ENCODE peak calls at places on chromosomes 3 and 15, in six cellular contexts. One of them, this sample, is unnamed.
A peak's percentile ranks its signal among the peaks of the same experiment; 100 is the strongest.

GRCh38 chr15:92346063-92346462 is 47.6 kb upstream of the ST8SIA2 start:
- DNase-seq in IMR-90: no peak
- DNase-seq in fibroblast of lung: no peak
- DNase-seq in PC-3: no peak
- DNase-seq in endothelial cell of umbilical vein: no peak
- DNase-seq in K562: no peak
- DNase-seq in this sample: no peak

GRCh38 chr3:136750209-136750921 is 1.8 kb downstream of the STAG1 start:
- DNase-seq in endothelial cell of umbilical vein: peak; percentile 55
- DNase-seq in fibroblast of lung: peak; percentile 10
- DNase-seq in PC-3: peak; percentile 1
- DNase-seq in IMR-90: no peak
- DNase-seq in K562: peak; percentile 53
- DNase-seq in this sample: peak; percentile 29

GRCh38 chr3:65524544-65525070 is 514.1 kb downstream of the MAGI1 start:
- DNase-seq in PC-3: no peak
- DNase-seq in fibroblast of lung: no peak
- DNase-seq in IMR-90: no peak
- DNase-seq in endothelial cell of umbilical vein: no peak
- DNase-seq in K562: no peak
- DNase-seq in this sample: no peak

GRCh38 chr3:165617134-165617533 is 220.1 kb downstream of the BCHE start:
- DNase-seq in endothelial cell of umbilical vein: no peak
- DNase-seq in fibroblast of lung: no peak
- DNase-seq in IMR-90: no peak
- DNase-seq in K562: no peak
- DNase-seq in PC-3: no peak
- DNase-seq in this sample: no peak

GRCh38 chr15:98870788-98871187 is 136.8 kb downstream of the PGPEP1L start:
- DNase-seq in PC-3: no peak
- DNase-seq in IMR-90: no peak
- DNase-seq in fibroblast of lung: no peak
- DNase-seq in K562: no peak
- DNase-seq in endothelial cell of umbilical vein: no peak
- DNase-seq in this sample: no peak

GRCh38 chr3:168117853-168118313 is 22.2 kb upstream of the GOLIM4 start:
- DNase-seq in IMR-90: no peak
- DNase-seq in fibroblast of lung: peak; percentile 41
- DNase-seq in endothelial cell of umbilical vein: peak; percentile 59
- DNase-seq in PC-3: peak; percentile 56
- DNase-seq in K562: peak; percentile 60
- DNase-seq in this sample: peak; percentile 48

GRCh38 chr15:98966036-98966787 is 41.4 kb downstream of the PGPEP1L start:
- DNase-seq in endothelial cell of umbilical vein: no peak
- DNase-seq in IMR-90: peak; percentile 14
- DNase-seq in fibroblast of lung: peak; percentile 45
- DNase-seq in PC-3: no peak
- DNase-seq in K562: no peak
- DNase-seq in this sample: peak; percentile 21

GRCh38 chr3:46107682-46108081 is 80.4 kb upstream of the XCR1 start:
- DNase-seq in K562: no peak
- DNase-seq in endothelial cell of umbilical vein: no peak
- DNase-seq in PC-3: no peak
- DNase-seq in IMR-90: no peak
- DNase-seq in fibroblast of lung: no peak
- DNase-seq in this sample: no peak

GRCh38 chr3:111534701-111535100 is 7.3 kb upstream of the CD96 start:
- DNase-seq in IMR-90: peak; percentile 71
- DNase-seq in fibroblast of lung: peak; percentile 65
- DNase-seq in K562: no peak
- DNase-seq in endothelial cell of umbilical vein: no peak
- DNase-seq in PC-3: peak; percentile 78
- DNase-seq in this sample: peak; percentile 82

GRCh38 chr3:26091096-26091495 is 301.2 kb downstream of the OXSM start:
- DNase-seq in PC-3: no peak
- DNase-seq in K562: no peak
- DNase-seq in IMR-90: no peak
- DNase-seq in endothelial cell of umbilical vein: no peak
- DNase-seq in fibroblast of lung: no peak
- DNase-seq in this sample: no peak

GRCh38 chr3:179063945-179064560 is 7.6 kb downstream of the ZMAT3 start:
- DNase-seq in IMR-90: peak; percentile 75
- DNase-seq in endothelial cell of umbilical vein: no peak
- DNase-seq in K562: no peak
- DNase-seq in fibroblast of lung: peak; percentile 64
- DNase-seq in PC-3: peak; percentile 71
- DNase-seq in this sample: peak; percentile 93

GRCh38 chr3:15982667-15983145 is 184.9 kb upstream of the ANKRD28 start:
- DNase-seq in PC-3: peak; percentile 93
- DNase-seq in K562: no peak
- DNase-seq in IMR-90: peak; percentile 96
- DNase-seq in endothelial cell of umbilical vein: no peak
- DNase-seq in fibroblast of lung: peak; percentile 98
- DNase-seq in this sample: peak; percentile 97
- H3K4me3 ChIP-seq in PC-3: peak overlapping the region; percentile 60
- H3K4me3 ChIP-seq in K562: no peak overlapping the region
- H3K4me3 ChIP-seq in IMR-90: peak overlapping the region; percentile 7
- H3K4me3 ChIP-seq in endothelial cell of umbilical vein: no peak overlapping the region
- H3K4me3 ChIP-seq in fibroblast of lung: peak overlapping the region; percentile 36
- H3K4me3 ChIP-seq in this sample: peak overlapping the region; percentile 66

GRCh38 chr3:39408493-39409372 is 2.2 kb downstream of the RPSA start:
- DNase-seq in PC-3: no peak
- DNase-seq in K562: peak; percentile 78
- DNase-seq in endothelial cell of umbilical vein: no peak
- DNase-seq in IMR-90: no peak
- DNase-seq in fibroblast of lung: no peak
- DNase-seq in this sample: no peak
- H3K36me3 ChIP-seq in PC-3: peaks cover 64% of the 10 kb centered on the region
- H3K36me3 ChIP-seq in K562: peaks cover 68% of the 10 kb centered on the region
- H3K36me3 ChIP-seq in endothelial cell of umbilical vein: peaks cover 36% of the 10 kb centered on the region
- H3K36me3 ChIP-seq in IMR-90: peaks cover 45% of the 10 kb centered on the region
- H3K36me3 ChIP-seq in fibroblast of lung: peaks cover 18% of the 10 kb centered on the region
- H3K36me3 ChIP-seq in this sample: peaks cover 41% of the 10 kb centered on the region

DNA sequence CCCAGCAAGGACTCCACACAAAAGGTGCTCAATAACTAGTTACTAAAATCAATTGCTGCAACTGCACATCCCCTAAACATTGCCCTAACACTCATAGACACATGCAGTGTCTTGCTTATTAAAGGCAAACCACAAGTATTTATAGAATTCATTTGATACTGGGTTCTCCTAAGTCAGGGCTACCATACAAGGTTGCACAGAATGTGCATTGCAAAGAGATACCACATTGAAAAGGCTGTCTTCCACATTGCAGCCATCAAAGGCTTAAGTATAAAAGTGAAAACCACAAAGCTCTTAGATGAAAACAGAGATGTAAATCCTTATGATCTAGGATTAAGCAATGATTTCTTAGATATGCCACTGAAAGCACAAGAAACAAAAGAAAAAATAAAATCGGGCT is 33.6 kb upstream of the TOPAZ1 start:
- DNase-seq in fibroblast of lung: peak; percentile 71
- DNase-seq in K562: no peak
- DNase-seq in IMR-90: no peak
- DNase-seq in PC-3: no peak
- DNase-seq in endothelial cell of umbilical vein: no peak
- DNase-seq in this sample: peak; percentile 26
- H3K4me2 ChIP-seq in fibroblast of lung: no peak overlapping the region
- H3K4me2 ChIP-seq in K562: no peak overlapping the region
- H3K4me2 ChIP-seq in IMR-90: no peak overlapping the region
- H3K4me2 ChIP-seq in PC-3: no peak overlapping the region
- H3K4me2 ChIP-seq in endothelial cell of umbilical vein: no peak overlapping the region
- H3K4me2 ChIP-seq in this sample: no peak overlapping the region

GRCh38 chr3:31955581-31955980 is 25.5 kb downstream of the OSBPL10 start:
- DNase-seq in fibroblast of lung: no peak
- DNase-seq in endothelial cell of umbilical vein: no peak
- DNase-seq in PC-3: no peak
- DNase-seq in K562: no peak
- DNase-seq in IMR-90: no peak
- DNase-seq in this sample: no peak

GRCh38 chr3:31957106-31957505 is 24.0 kb downstream of the OSBPL10 start:
- DNase-seq in fibroblast of lung: peak; percentile 52
- DNase-seq in IMR-90: no peak
- DNase-seq in PC-3: no peak
- DNase-seq in K562: no peak
- DNase-seq in endothelial cell of umbilical vein: no peak
- DNase-seq in this sample: peak; percentile 51

GRCh38 chr3:31953091-31953490 is 28.0 kb downstream of the OSBPL10 start:
- DNase-seq in fibroblast of lung: no peak
- DNase-seq in PC-3: no peak
- DNase-seq in K562: no peak
- DNase-seq in IMR-90: no peak
- DNase-seq in endothelial cell of umbilical vein: no peak
- DNase-seq in this sample: no peak

GRCh38 chr3:31952205-31952604 is 28.9 kb downstream of the OSBPL10 start:
- DNase-seq in fibroblast of lung: no peak
- DNase-seq in endothelial cell of umbilical vein: no peak
- DNase-seq in PC-3: no peak
- DNase-seq in IMR-90: no peak
- DNase-seq in K562: no peak
- DNase-seq in this sample: no peak

DNA sequence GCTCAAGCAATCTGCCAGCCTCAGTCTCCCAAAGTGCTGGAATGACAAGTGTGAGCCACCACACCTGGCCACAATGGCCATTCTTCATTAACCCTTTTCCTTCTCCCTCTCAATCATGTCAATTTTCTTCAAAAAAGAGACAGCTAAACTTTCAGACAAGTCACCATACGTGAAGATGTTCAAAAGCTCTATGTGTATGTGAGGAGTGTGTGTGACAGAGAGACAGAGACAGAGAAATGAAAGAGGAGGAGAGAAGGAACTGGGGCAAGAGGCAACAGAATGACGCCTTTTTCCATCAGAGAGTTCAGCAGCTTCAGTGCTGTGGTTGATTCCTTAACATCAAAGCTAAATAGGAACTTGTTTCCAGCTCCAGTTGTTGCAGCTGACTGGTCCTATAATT is 27.4 kb downstream of the OSBPL10 start:
- DNase-seq in fibroblast of lung: no peak
- DNase-seq in PC-3: no peak
- DNase-seq in IMR-90: no peak
- DNase-seq in endothelial cell of umbilical vein: no peak
- DNase-seq in K562: no peak
- DNase-seq in this sample: no peak
- H3K4me3 ChIP-seq in fibroblast of lung: no peak overlapping the region
- H3K4me3 ChIP-seq in PC-3: no peak overlapping the region
- H3K4me3 ChIP-seq in IMR-90: no peak overlapping the region
- H3K4me3 ChIP-seq in endothelial cell of umbilical vein: no peak overlapping the region
- H3K4me3 ChIP-seq in K562: no peak overlapping the region
- H3K4me3 ChIP-seq in this sample: no peak overlapping the region

GRCh38 chr3:36991147-36991546 is 1.8 kb downstream of the EPM2AIP1 start:
- DNase-seq in endothelial cell of umbilical vein: no peak
- DNase-seq in IMR-90: no peak
- DNase-seq in K562: no peak
- DNase-seq in fibroblast of lung: no peak
- DNase-seq in PC-3: no peak
- DNase-seq in this sample: no peak
- H3K36me3 ChIP-seq in endothelial cell of umbilical vein: peaks cover 3% of the 10 kb centered on the region
- H3K36me3 ChIP-seq in IMR-90: peaks cover 6% of the 10 kb centered on the region
- H3K36me3 ChIP-seq in K562: peaks cover 71% of the 10 kb centered on the region
- H3K36me3 ChIP-seq in fibroblast of lung: peaks cover 8% of the 10 kb centered on the region
- H3K36me3 ChIP-seq in PC-3: peaks cover 10% of the 10 kb centered on the region
- H3K36me3 ChIP-seq in this sample: peaks cover 7% of the 10 kb centered on the region

DNA sequence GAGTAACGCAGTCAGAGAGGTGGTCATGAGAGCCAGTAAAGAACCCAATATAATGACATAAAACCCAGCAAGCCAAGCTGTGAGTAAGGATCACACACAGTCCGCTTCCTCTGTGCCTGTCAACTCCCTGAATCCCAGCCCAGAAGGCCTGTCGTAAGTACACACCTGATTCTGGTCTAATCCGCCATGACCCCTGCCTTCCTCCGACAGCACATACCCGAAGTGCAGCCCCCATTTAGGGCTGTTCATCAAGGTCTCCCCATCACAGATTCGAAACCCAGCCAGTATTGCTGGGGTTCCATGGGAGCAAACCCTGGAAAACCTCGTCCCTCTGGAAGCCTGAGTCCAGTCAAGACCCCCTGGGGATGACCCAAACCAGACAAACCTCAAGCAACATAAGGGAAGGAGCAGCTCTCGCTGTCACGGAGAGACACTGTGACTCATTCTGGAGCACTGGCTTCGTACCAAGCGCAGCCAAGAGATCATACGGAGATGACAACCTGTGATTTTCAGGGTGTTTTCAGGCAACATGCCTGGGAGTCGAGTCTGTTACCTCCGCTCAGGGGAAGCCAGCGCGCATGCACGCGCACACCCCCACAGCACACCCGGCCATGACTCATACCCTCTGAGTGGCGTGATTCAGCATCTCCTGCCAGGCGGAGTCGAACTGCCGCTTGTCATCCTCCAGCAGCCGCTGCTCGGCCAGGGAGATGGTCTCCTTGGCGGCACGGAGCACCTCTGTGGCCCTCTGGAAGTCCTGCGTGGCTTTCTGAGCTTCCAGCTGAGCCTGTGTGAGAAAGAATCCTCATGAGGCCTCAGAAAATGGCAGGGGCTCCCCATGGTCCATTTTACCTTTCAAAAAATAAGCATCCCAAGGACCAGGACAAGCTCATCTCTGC is 63.0 kb downstream of the SH3BP5 start:
- DNase-seq in IMR-90: peak; percentile 96
- DNase-seq in endothelial cell of umbilical vein: peak; percentile 94
- DNase-seq in PC-3: peak; percentile 98
- DNase-seq in fibroblast of lung: peak; percentile 97
- DNase-seq in K562: peak; percentile 99
- DNase-seq in this sample: peak; percentile 96
- H3K4me2 ChIP-seq in IMR-90: peak overlapping the region; percentile 21
- H3K4me2 ChIP-seq in endothelial cell of umbilical vein: peak overlapping the region; percentile 15
- H3K4me2 ChIP-seq in PC-3: peak overlapping the region; percentile 70
- H3K4me2 ChIP-seq in fibroblast of lung: peak overlapping the region; percentile 1
- H3K4me2 ChIP-seq in K562: peak overlapping the region; percentile 75
- H3K4me2 ChIP-seq in this sample: peak overlapping the region; percentile 55

DNA sequence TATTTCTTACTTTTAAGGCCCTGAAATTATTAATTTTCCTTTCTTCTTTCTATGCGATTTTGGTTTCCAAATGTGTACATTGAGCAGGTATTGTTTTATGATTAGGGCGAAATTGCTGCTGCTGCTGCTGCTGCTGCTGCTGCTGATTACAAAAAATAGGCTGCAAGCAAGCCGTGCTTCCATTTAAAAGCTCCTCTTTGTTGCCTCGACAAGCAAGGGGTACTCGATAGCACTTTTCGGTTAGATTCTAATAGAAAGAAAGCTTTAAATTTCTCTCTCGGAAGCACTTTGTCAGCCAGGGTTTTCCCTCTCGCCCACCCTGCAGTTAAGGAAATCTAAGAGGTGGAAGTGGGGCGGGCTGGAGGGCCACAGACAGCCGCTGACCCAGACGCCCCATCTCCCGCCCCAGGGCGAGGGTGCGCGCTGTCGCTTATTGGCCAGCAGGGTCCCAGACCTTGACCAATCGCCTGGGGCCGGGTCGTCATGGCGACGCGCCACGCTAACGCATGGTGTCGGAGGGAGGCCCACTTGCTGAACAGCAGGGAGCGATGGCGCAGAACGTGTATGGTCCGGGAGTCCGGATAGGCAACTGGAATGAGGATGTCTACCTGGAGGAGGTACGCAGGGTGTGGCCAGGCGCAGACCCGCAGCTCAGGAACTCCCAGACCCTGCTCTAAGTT is at the start of gene CFAP161:
- DNase-seq in K562: no peak
- DNase-seq in PC-3: no peak
- DNase-seq in fibroblast of lung: peak; percentile 69
- DNase-seq in IMR-90: peak; percentile 69
- DNase-seq in endothelial cell of umbilical vein: peak; percentile 77
- DNase-seq in this sample: peak; percentile 59
- H3K4me3 ChIP-seq in K562: no peak within 1 kb of the TSS
- H3K4me3 ChIP-seq in PC-3: no peak within 1 kb of the TSS
- H3K4me3 ChIP-seq in fibroblast of lung: peak within 1 kb of the TSS; percentile 61
- H3K4me3 ChIP-seq in IMR-90: peak within 1 kb of the TSS; percentile 52
- H3K4me3 ChIP-seq in endothelial cell of umbilical vein: peak within 1 kb of the TSS; percentile 16
- H3K4me3 ChIP-seq in this sample: no peak within 1 kb of the TSS

This sample was measured in mesenchymal stem cell.